ENCODE peak calls at places on chromosomes 3 and 15, in four cellular contexts. F is GM12878, Q is K562, H is WTC11. G is an unnamed sample.

GRCh38 chr15:64019764-64020163 is 26.5 kb downstream of the DAPK2 start:
- DNase-seq in F (peak), Q (no peak), H (no peak), G (peak)

GRCh38 chr15:97627634-97628033 is 332.9 kb upstream of the ARRDC4 start:
- DNase-seq in F (no peak), Q (no peak), H (no peak), G (no peak)

GRCh38 chr15:85832389-85832788 is 37.7 kb upstream of the KLHL25 start:
- DNase-seq in F (no peak), Q (no peak), H (no peak), G (no peak)

GRCh38 chr3:83928391-83928790 is 1030.4 kb upstream of the CADM2 start:
- DNase-seq in F (no peak), Q (peak), H (peak), G (peak)

GRCh38 chr3:60154011-60154410 is 1097.2 kb downstream of the FHIT start:
- DNase-seq in F (no peak), Q (no peak), H (no peak), G (no peak)

GRCh38 chr3:37319784-37320183 is 145.4 kb upstream of the LRRFIP2 start:
- DNase-seq in F (no peak), Q (no peak), H (no peak), G (no peak)

GRCh38 chr15:47513496-47513895 is 203.8 kb upstream of the SEMA6D start:
- DNase-seq in F (no peak), Q (no peak), H (no peak), G (no peak)

GRCh38 chr15:31434418-31435255 is 108.0 kb downstream of the KLF13 start:
- DNase-seq in F (peak), Q (peak), H (no peak), G (no peak)

GRCh38 chr3:140296796-140297352 is 361.9 kb downstream of the CLSTN2 start:
- DNase-seq in F (no peak), Q (no peak), H (no peak), G (peak)

GRCh38 chr3:184739594-184740505 is 28.0 kb upstream of the MAGEF1 start:
- DNase-seq in F (no peak), Q (no peak), H (no peak), G (no peak)
- TF ChIP-seq TCF7 in F (no peak), Q (no peak), H (no peak), G (no peak)

DNA sequence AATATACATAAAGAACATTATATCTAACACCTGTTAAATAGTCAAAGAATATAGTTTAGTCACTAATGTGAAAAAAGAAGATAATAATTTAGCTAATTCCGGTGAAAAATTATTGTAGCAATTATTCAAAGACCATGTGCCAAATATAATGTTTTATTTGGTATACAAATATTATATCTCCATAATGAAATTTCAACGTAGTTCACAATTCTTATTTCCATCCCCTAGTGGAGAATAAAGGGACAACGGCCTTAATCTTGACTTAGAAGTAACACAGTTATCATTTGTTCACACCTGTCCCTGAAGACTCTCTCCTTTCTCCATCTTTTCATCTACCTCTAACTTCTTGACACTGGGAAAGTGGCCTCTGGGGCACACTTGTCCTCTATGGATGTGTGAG is 213.4 kb downstream of the ERC2 start:
- DNase-seq in F (no peak), Q (no peak), H (no peak), G (no peak)
- TF ChIP-seq CTCF in F (peak), Q (peak), H (no peak), G (no peak)

DNA sequence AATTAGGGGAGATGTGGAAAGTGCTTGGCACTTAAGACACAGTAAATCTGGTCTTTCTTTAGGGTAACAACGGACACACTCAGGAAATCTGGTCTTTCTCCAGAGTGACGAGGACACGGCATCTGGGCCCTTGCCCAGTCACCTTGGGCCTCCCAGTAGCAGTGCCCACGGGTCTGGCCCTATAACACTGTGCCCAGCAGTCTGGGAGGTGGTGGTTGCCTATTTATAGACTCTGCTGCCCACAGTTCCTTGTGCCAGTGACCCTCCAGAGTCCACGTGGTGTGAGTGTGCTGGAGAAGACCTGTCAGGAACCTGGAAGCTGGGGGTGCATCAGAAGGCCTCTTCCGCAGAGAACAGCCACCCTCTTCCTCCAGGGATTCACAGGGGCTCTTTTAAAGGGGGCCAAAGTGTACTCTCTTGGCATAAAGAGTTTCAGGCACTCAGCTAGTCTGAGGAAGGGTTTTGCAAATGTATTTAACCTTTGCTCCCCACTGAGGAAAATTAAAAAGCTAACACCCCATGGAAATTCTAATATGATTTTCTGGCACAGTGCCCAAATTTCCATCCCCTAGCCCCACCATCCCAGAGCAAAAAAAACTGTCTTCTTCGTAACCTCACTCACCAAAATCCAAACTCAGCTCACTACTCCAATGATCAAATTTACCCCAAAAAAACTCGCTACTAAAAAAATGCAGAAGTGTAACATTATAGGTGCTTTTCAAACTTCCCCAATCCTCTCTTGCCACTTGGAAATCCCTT is 15.4 kb downstream of the WNT5A start:
- DNase-seq in F (no peak), Q (no peak), H (no peak), G (no peak)
- TF ChIP-seq TCF7 in F (no peak), Q (no peak), H (no peak), G (no peak)

DNA sequence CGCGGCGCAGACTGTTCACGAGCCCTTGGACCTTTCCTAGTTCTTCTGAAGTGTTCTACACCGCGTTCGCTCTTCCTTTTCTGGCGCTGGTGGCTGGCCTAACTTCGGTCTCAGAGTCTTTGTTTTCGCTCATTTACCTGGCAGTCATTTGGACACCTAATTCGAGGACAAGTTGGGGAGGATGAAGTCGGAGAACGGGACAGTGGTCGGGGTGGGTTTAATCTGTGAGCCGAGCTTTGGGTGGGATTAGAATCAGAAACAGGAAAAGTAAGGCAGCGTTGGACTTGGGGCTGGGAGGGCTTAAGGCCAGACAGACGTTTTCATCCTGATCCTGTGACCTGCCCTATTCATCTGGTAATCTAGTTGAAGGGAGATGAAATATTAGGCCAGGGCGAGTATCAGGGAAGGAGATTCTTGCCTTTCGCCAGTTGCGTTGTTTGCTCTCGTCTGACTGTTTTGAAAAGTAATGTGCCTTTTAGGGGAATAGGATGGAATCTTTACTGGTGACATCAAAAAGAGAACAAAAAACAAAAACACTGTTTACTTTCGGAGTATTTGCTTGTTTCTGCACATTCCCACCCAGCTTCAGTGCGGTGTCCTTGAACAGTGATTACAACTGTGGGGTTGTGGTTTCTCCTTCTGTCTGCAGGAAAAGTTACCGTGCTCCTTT is 1.9 kb downstream of the DIPK2A start:
- DNase-seq in F (no peak), Q (peak), H (no peak), G (peak)
- TF ChIP-seq CTCF in F (no peak), Q (no peak), H (no peak), G (no peak)

GRCh38 chr15:57169643-57170042 is 206.7 kb upstream of the CGNL1 start:
- DNase-seq in F (no peak), Q (no peak), H (no peak), G (no peak)

GRCh38 chr15:57165992-57166391 is 210.3 kb upstream of the CGNL1 start:
- DNase-seq in F (no peak), Q (no peak), H (no peak), G (no peak)

GRCh38 chr15:57172925-57173324 is 203.4 kb upstream of the CGNL1 start:
- DNase-seq in F (no peak), Q (no peak), H (no peak), G (no peak)

GRCh38 chr15:57171414-57171813 is 204.9 kb upstream of the CGNL1 start:
- DNase-seq in F (no peak), Q (no peak), H (no peak), G (no peak)

GRCh38 chr15:57167821-57168395 is 208.4 kb upstream of the CGNL1 start:
- DNase-seq in F (no peak), Q (no peak), H (no peak), G (no peak)
- TF ChIP-seq TCF7 in F (no peak), Q (no peak), H (no peak), G (no peak)

GRCh38 chr15:29125382-29126207 is 144.0 kb downstream of the NSMCE3 start:
- DNase-seq in F (no peak), Q (no peak), H (no peak), G (no peak)

GRCh38 chr15:29123991-29124390 is 145.6 kb downstream of the NSMCE3 start:
- DNase-seq in F (no peak), Q (no peak), H (no peak), G (no peak)

GRCh38 chr15:29123171-29123570 is 146.5 kb downstream of the NSMCE3 start:
- DNase-seq in F (no peak), Q (no peak), H (no peak), G (no peak)

GRCh38 chr15:29126208-29126536 is 143.4 kb downstream of the NSMCE3 start:
- DNase-seq in F (no peak), Q (no peak), H (no peak), G (no peak)

DNA sequence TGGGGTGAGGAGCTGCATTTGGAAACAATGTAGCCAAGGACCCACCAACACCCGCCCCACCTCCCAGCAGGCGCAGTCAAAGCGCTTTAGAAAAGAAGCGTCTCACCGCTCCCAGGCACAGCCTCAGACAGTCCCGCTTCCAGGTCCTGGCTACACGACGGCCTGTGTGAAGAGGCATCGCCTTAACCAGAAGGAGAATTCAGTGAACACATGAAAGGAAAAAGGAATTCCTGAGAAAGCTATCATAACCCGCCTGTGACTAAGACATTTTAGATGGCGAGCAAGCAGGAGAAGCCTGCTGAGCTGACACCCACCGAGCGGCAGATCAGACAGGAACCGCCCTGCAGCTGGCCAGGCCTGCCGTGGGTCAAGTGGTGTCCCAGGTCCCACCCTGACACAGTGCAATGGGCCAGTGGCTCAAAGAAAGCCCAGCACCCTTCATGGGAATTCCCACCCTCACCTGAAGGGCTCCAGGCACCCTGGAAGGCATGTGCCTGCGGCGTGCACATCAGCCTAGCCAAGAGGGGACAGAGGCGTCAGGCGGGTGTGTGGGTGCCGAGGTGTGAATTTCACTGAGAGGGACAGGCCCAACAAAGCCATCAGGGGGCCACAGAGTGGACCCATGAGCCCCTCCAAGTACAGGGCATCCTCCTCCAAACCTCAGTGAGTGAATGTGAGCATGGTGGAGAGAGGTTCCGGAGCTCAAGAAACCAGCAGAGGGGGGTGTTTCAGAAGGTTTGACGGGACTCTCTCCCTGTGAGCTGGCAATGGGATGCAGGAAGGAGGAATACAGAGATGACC is 144.8 kb downstream of the NSMCE3 start:
- DNase-seq in F (no peak), Q (peak), H (no peak), G (no peak)
- TF ChIP-seq CTCF in F (no peak), Q (peak), H (no peak), G (no peak)

DNA sequence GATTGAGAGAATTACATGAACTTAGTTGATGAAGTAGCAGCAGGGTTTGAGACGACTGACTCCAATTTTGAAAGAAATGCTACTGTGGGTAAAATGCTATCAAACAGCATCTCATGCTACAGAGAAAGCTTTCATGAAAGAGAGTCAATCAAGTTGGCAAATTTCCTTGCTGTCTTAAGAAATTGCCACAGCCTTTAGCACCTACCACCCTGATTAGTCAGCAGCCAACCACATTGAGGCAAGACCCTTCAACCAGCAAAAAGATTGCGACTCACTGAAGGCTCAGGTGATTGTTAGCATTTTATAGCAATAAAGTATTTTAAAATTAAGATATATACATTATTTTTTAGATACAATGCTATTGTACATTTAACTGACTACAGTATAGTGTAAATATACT is 80.9 kb downstream of the RAP2B start:
- DNase-seq in F (no peak), Q (no peak), H (no peak), G (no peak)
- TF ChIP-seq TCF7 in F (no peak), Q (no peak), H (no peak), G (no peak)

GRCh38 chr15:68051907-68052306 is 2.2 kb upstream of the PIAS1 start:
- DNase-seq in F (no peak), Q (no peak), H (no peak), G (no peak)

GRCh38 chr15:68053701-68053996 is 466 bp upstream of the PIAS1 start:
- DNase-seq in F (no peak), Q (no peak), H (no peak), G (no peak)

GRCh38 chr15:68052431-68052830 is 1.7 kb upstream of the PIAS1 start:
- DNase-seq in F (no peak), Q (no peak), H (no peak), G (no peak)

GRCh38 chr15:68053001-68053400 is 1.1 kb upstream of the PIAS1 start:
- DNase-seq in F (no peak), Q (no peak), H (no peak), G (no peak)

GRCh38 chr15:68051109-68051508 is 3.0 kb upstream of the PIAS1 start:
- DNase-seq in F (no peak), Q (peak), H (no peak), G (no peak)
- TF ChIP-seq CTCF in F (no peak), Q (peak), H (no peak), G (no peak)